ENCODE peak calls at places on chromosomes 4 and X, in four cellular contexts. V is astrocyte, O is GM12878, W is neural progenitor cell. E is an unnamed sample. For H4K20me1, the result is how much of the 10 kb centered on the place peaks cover.

GRCh38 chrX:149910178-149910695 is 19.1 kb upstream of the HSFX4 start:
- DNase-seq in V (no peak), O (no peak), W (no peak), E (no peak)

GRCh38 chrX:3134316-3134715 is 93.0 kb downstream of the ARSF start:
- DNase-seq in V (no peak), O (no peak), W (no peak), E (no peak)

GRCh38 chr4:81355136-81355535 is 116.6 kb downstream of the RASGEF1B start:
- DNase-seq in V (no peak), O (no peak), W (peak), E (no peak)

GRCh38 chrX:69163936-69164741 is 1.1 kb downstream of the PJA1 start:
- DNase-seq in V (no peak), O (no peak), W (no peak), E (peak)

GRCh38 chr4:529563-529962 is 30.6 kb downstream of the PIGG start:
- DNase-seq in V (no peak), O (no peak), W (no peak), E (no peak)

GRCh38 chrX:30161043-30161442 is 54.3 kb upstream of the MAGEB2 start:
- DNase-seq in V (peak), O (no peak), W (no peak), E (no peak)

GRCh38 chr4:89681219-89681618 is 155.7 kb downstream of the SNCA start:
- DNase-seq in V (no peak), O (no peak), W (peak), E (no peak)

GRCh38 chr4:2570551-2571222 is 34.2 kb downstream of the FAM193A start:
- DNase-seq in V (no peak), O (peak), W (no peak), E (peak)

GRCh38 chr4:122346036-122346435 is 32.8 kb upstream of the ADAD1 start:
- DNase-seq in V (peak), O (no peak), W (no peak), E (no peak)

GRCh38 chr4:61312526-61312925 is 112.4 kb downstream of the ADGRL3 start:
- DNase-seq in V (peak), O (no peak), W (no peak), E (no peak)

GRCh38 chrX:10597871-10598270 is 22.5 kb downstream of the MID1 start:
- DNase-seq in V (no peak), O (no peak), W (peak), E (peak)

GRCh38 chr4:73815145-73815544 is 21.3 kb upstream of the CXCL6 start:
- DNase-seq in V (no peak), O (no peak), W (no peak), E (no peak)

GRCh38 chrX:107766470-107767140 is 9.0 kb downstream of the TSC22D3 start:
- DNase-seq in V (peak), O (no peak), W (no peak), E (no peak)

GRCh38 chr4:100146756-100147155 is 43.5 kb downstream of the DDIT4L start:
- DNase-seq in V (no peak), O (no peak), W (no peak), E (no peak)

GRCh38 chr4:71553605-71554004 is 214.8 kb downstream of the SLC4A4 start:
- DNase-seq in V (no peak), O (no peak), W (peak), E (no peak)

GRCh38 chrX:15158736-15159406 is 111.0 kb downstream of the ASB9 start:
- DNase-seq in V (no peak), O (peak), W (no peak), E (no peak)

GRCh38 chr4:77501851-77502250 is 103.8 kb upstream of the CXCL13 start:
- DNase-seq in V (no peak), O (no peak), W (no peak), E (no peak)

GRCh38 chrX:1391707-1392375 is at the start of gene SLC25A6:
- DNase-seq in V (peak), O (peak), W (peak), E (peak)

GRCh38 chrX:10166731-10167149 is 10.0 kb downstream of the CLCN4 start:
- DNase-seq in V (no peak), O (no peak), W (no peak), E (no peak)

GRCh38 chrX:153597351-153597750 is 1.6 kb downstream of the CCNQ start:
- DNase-seq in V (no peak), O (no peak), W (no peak), E (no peak)

GRCh38 chr4:38654273-38654672 is 9.7 kb upstream of the KLF3 start:
- DNase-seq in V (no peak), O (no peak), W (no peak), E (no peak)

GRCh38 chr4:38656111-38656510 is 7.9 kb upstream of the KLF3 start:
- DNase-seq in V (no peak), O (no peak), W (no peak), E (no peak)

GRCh38 chr4:38644201-38644600 is 19.8 kb upstream of the KLF3 start:
- DNase-seq in V (no peak), O (no peak), W (no peak), E (no peak)

GRCh38 chr4:38647096-38647819 is 16.7 kb upstream of the KLF3 start:
- DNase-seq in V (no peak), O (no peak), W (no peak), E (no peak)

GRCh38 chr4:38650133-38650532 is 13.9 kb upstream of the KLF3 start:
- DNase-seq in V (no peak), O (no peak), W (no peak), E (no peak)
- TF ChIP-seq EZH2 in V (no peak), O (no peak), W (no peak), E (no peak)

GRCh38 chr4:24561438-24562139 is 22.8 kb downstream of the DHX15 start:
- DNase-seq in V (no peak), O (no peak), W (no peak), E (no peak)

GRCh38 chr4:24559889-24560288 is 24.5 kb downstream of the DHX15 start:
- DNase-seq in V (peak), O (no peak), W (no peak), E (no peak)

GRCh38 chr4:24559032-24559821 is 25.1 kb downstream of the DHX15 start:
- DNase-seq in V (peak), O (no peak), W (no peak), E (no peak)

GRCh38 chr4:24557036-24558022 is 27.0 kb downstream of the DHX15 start:
- DNase-seq in V (peak), O (no peak), W (no peak), E (peak)

DNA sequence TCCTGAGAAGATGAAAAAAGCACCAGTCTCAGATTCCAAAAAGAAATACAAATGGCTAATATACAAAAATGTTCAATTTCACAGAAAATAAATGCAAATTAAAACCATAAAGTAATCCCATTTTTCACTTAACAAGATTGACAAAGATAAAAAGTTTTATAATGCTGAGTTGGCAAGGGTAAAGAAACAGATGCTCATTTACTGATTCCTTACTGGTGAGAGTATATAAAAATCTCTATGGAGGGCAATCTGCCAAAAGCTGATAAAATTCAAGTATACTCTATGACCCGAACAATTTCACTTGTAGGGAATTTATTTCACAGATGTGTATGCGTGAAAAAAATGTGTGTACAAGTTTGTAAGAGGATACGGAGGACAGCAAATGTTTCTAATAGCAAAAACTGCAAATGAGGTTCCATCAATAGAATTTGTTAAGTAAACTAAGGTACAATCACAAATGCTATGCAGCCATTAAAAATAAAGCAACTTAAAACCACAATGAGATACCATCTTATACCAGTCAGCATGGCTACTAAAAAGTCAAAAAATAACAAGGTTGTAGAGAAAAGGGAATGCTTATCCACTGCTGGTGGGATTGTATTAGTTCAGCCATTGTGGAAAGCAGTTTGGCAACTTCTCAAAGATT is 23.5 kb downstream of the DHX15 start:
- DNase-seq in V (peak), O (no peak), W (no peak), E (peak)
- H4K20me1 ChIP-seq in V (half or more), O (under half), W (half or more), E (under half)

DNA sequence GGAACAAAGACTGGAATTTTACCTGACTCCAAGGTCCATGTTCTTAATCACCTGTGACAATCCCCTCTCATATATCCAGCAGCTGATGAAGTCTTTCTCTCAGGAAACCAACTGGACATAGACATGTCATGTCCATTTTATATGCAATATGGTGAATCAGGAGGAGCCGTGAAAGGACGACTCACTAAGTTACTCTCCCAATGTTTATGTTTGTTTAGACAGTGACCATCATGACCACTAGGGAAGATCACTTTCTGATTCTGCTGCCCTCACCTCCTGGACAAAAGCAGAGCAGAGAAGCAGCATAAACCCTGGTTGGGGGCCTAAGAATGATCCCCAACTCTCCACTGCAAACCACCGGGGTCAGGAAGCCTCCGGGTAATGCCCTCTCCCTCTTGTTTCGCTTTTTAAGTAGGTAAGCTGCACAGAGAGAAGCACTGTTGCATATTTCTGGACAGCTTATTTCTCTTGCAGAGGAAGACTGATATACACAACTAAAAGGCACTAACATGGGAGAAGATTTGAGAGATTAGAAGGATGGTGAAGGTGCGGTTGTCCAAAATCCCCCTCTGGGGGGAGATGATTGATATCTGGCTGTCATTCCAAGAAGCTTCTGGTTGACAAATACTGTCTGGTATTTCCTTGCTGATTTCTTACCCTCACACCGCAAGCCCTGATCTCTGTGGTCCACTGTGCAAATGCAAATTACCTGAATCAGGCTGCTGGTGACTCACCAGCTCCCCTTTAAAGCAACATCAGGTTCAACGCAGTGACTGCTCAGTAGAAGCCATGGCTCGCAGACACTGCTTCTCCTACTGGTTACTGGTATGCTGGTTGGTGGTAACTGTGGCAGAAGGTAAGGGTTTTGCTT is at the start of gene ODAPH:
- DNase-seq in V (peak), O (peak), W (no peak), E (no peak)
- TF ChIP-seq EZH2 in V (no peak), O (no peak), W (no peak), E (no peak)

GRCh38 chr4:132114885-132115284 is 1034.2 kb upstream of the PCDH10 start:
- DNase-seq in V (peak), O (no peak), W (no peak), E (no peak)
- H4K20me1 ChIP-seq in V (under half), O (under half), W (under half), E (under half)